ENCODE peak calls at places on chromosomes 6 and 20, in four cellular contexts. P is activated gamma-delta T cell treated with Interleukin-2 at 50 U/mL for 16 hours; X is stimulated activated CD4-positive, alpha-beta T cell treated with anti-CD3 and anti-CD28 coated beads, Interleukin-1b, Interleukin-23, amount 100 ng/mL, for 48 hours; S is non-pigmented ciliary epithelial cell. D is an unnamed sample.

GRCh38 chr20:33423141-33423834 is 20.3 kb downstream of the SNTA1 start:
- DNase-seq in P (no peak), X (no peak), S (no peak), D (no peak)

GRCh38 chr6:35452186-35453090 is at the start of gene FANCE:
- DNase-seq in P (peak; percentile 89), X (peak; percentile 91), S (peak; percentile 50), D (peak; percentile 90)

GRCh38 chr20:1225729-1226313 is at the start of gene RAD21L1:
- DNase-seq in P (peak; percentile 67), X (peak; percentile 84), S (peak; percentile 18), D (peak; percentile 80)

GRCh38 chr20:354298-354977 is 7.5 kb downstream of the NRSN2 start:
- DNase-seq in P (peak; percentile 76), X (peak; percentile 81), S (no peak), D (peak; percentile 72)

GRCh38 chr6:10347561-10348327 is 67.1 kb downstream of the TFAP2A start:
- DNase-seq in P (no peak), X (no peak), S (no peak), D (no peak)

GRCh38 chr20:58714340-58714922 is 21.8 kb downstream of the NPEPL1 start:
- DNase-seq in P (no peak), X (no peak), S (no peak), D (no peak)

GRCh38 chr6:14652536-14652935 is 535.0 kb downstream of the CD83 start:
- DNase-seq in P (no peak), X (no peak), S (no peak), D (no peak)

GRCh38 chr6:21229061-21229460 is 364.5 kb upstream of the SOX4 start:
- DNase-seq in P (no peak), X (no peak), S (no peak), D (no peak)

GRCh38 chr20:48478806-48479550 is 348.8 kb downstream of the PREX1 start:
- DNase-seq in P (no peak), X (no peak), S (no peak), D (no peak)

GRCh38 chr6:41966214-41966920 is 24.8 kb upstream of the CCND3 start:
- DNase-seq in P (no peak), X (no peak), S (no peak), D (no peak)

GRCh38 chr6:16793828-16794412 is 32.7 kb upstream of the ATXN1 start:
- DNase-seq in P (no peak), X (no peak), S (no peak), D (no peak)

GRCh38 chr6:37456126-37456525 is 23.1 kb downstream of the CMTR1 start:
- DNase-seq in P (no peak), X (no peak), S (no peak), D (no peak)

GRCh38 chr6:113103618-113104390 is 753.3 kb upstream of the MARCKS start:
- DNase-seq in P (no peak), X (no peak), S (no peak), D (no peak)